ENCODE peak calls at places on chromosomes 13 and 19, in five cellular contexts. One of them, this sample, is unnamed.

GRCh38 chr19:58407658-58408151 is 744 bp upstream of the ZNF584 start:
- DNase-seq in H1: no peak
- DNase-seq in neuronal stem cell: no peak
- DNase-seq in H9: peak
- DNase-seq in trophoblast cell: no peak
- DNase-seq in this sample: peak

GRCh38 chr13:63435668-63436275 is 2020.1 kb upstream of the PCDH20 start:
- DNase-seq in H1: no peak
- DNase-seq in neuronal stem cell: no peak
- DNase-seq in H9: no peak
- DNase-seq in trophoblast cell: peak
- DNase-seq in this sample: peak

GRCh38 chr13:85261757-85262346 is 537.4 kb downstream of the SLITRK6 start:
- DNase-seq in H1: no peak
- DNase-seq in neuronal stem cell: no peak
- DNase-seq in H9: no peak
- DNase-seq in trophoblast cell: no peak
- DNase-seq in this sample: peak

GRCh38 chr13:105998233-105998550 is 537.3 kb downstream of the EFNB2 start:
- DNase-seq in H1: no peak
- DNase-seq in neuronal stem cell: no peak
- DNase-seq in H9: no peak
- DNase-seq in trophoblast cell: no peak
- DNase-seq in this sample: no peak

GRCh38 chr13:84439108-84439507 is 556.8 kb upstream of the SLITRK1 start:
- DNase-seq in H1: no peak
- DNase-seq in neuronal stem cell: no peak
- DNase-seq in H9: no peak
- DNase-seq in trophoblast cell: peak
- DNase-seq in this sample: no peak

GRCh38 chr13:114095486-114095885 is 36.9 kb downstream of the RASA3 start:
- DNase-seq in H1: no peak
- DNase-seq in neuronal stem cell: no peak
- DNase-seq in H9: no peak
- DNase-seq in trophoblast cell: no peak
- DNase-seq in this sample: no peak

GRCh38 chr13:40622761-40623160 is 43.7 kb downstream of the FOXO1 start:
- DNase-seq in H1: no peak
- DNase-seq in neuronal stem cell: no peak
- DNase-seq in H9: no peak
- DNase-seq in trophoblast cell: peak
- DNase-seq in this sample: no peak

GRCh38 chr19:2428756-2429711 is 1.6 kb upstream of the TIMM13 start:
- DNase-seq in H1: no peak
- DNase-seq in neuronal stem cell: no peak
- DNase-seq in H9: peak
- DNase-seq in trophoblast cell: no peak
- DNase-seq in this sample: no peak

GRCh38 chr19:56142897-56143434 is 1.9 kb downstream of the ZNF444 start:
- DNase-seq in H1: no peak
- DNase-seq in neuronal stem cell: no peak
- DNase-seq in H9: no peak
- DNase-seq in trophoblast cell: peak
- DNase-seq in this sample: no peak

GRCh38 chr13:32150794-32151193 is 119.2 kb downstream of the FRY start:
- DNase-seq in H1: no peak
- DNase-seq in neuronal stem cell: no peak
- DNase-seq in H9: no peak
- DNase-seq in trophoblast cell: no peak
- DNase-seq in this sample: no peak

GRCh38 chr13:114057131-114058050 is 75.0 kb downstream of the RASA3 start:
- DNase-seq in H1: no peak
- DNase-seq in neuronal stem cell: no peak
- DNase-seq in H9: no peak
- DNase-seq in trophoblast cell: no peak
- DNase-seq in this sample: no peak

GRCh38 chr13:74529968-74530367 is 395.8 kb upstream of the KLF12 start:
- DNase-seq in H1: no peak
- DNase-seq in neuronal stem cell: no peak
- DNase-seq in H9: no peak
- DNase-seq in trophoblast cell: no peak
- DNase-seq in this sample: no peak

GRCh38 chr13:42409061-42409460 is 137.1 kb downstream of the AKAP11 start:
- DNase-seq in H1: no peak
- DNase-seq in neuronal stem cell: no peak
- DNase-seq in H9: peak
- DNase-seq in trophoblast cell: no peak
- DNase-seq in this sample: no peak

GRCh38 chr13:104326523-104326922 is 1260.3 kb upstream of the SLC10A2 start:
- DNase-seq in H1: no peak
- DNase-seq in neuronal stem cell: no peak
- DNase-seq in H9: no peak
- DNase-seq in trophoblast cell: no peak
- DNase-seq in this sample: no peak

GRCh38 chr19:13955662-13956364 is 3.5 kb downstream of the DCAF15 start:
- DNase-seq in H1: no peak
- DNase-seq in neuronal stem cell: no peak
- DNase-seq in H9: no peak
- DNase-seq in trophoblast cell: no peak
- DNase-seq in this sample: no peak

GRCh38 chr19:55341191-55342043 is 1.7 kb downstream of the KMT5C start:
- DNase-seq in H1: no peak
- DNase-seq in neuronal stem cell: peak
- DNase-seq in H9: peak
- DNase-seq in trophoblast cell: peak
- DNase-seq in this sample: peak

GRCh38 chr13:107907065-107907464 is 308.3 kb downstream of the LIG4 start:
- DNase-seq in H1: no peak
- DNase-seq in neuronal stem cell: no peak
- DNase-seq in H9: no peak
- DNase-seq in trophoblast cell: no peak
- DNase-seq in this sample: peak

GRCh38 chr19:10086032-10086903 is at the start of gene SHFL:
- DNase-seq in H1: no peak
- DNase-seq in neuronal stem cell: peak
- DNase-seq in H9: peak
- DNase-seq in trophoblast cell: peak
- DNase-seq in this sample: peak

GRCh38 chr13:55572408-55572807 is 1568.3 kb upstream of the PRR20A start:
- DNase-seq in H1: no peak
- DNase-seq in neuronal stem cell: no peak
- DNase-seq in H9: no peak
- DNase-seq in trophoblast cell: no peak
- DNase-seq in this sample: no peak

GRCh38 chr19:35716735-35716984 is 1.1 kb upstream of the KMT2B start:
- DNase-seq in H1: no peak
- DNase-seq in neuronal stem cell: no peak
- DNase-seq in H9: no peak
- DNase-seq in trophoblast cell: no peak
- DNase-seq in this sample: no peak

GRCh38 chr19:1856698-1857603 is 6.4 kb downstream of the KLF16 start:
- DNase-seq in H1: no peak
- DNase-seq in neuronal stem cell: no peak
- DNase-seq in H9: peak
- DNase-seq in trophoblast cell: peak
- DNase-seq in this sample: peak

GRCh38 chr13:92952161-92952560 is 274.4 kb upstream of the GPC6 start:
- DNase-seq in H1: no peak
- DNase-seq in neuronal stem cell: no peak
- DNase-seq in H9: no peak
- DNase-seq in trophoblast cell: no peak
- DNase-seq in this sample: no peak

DNA sequence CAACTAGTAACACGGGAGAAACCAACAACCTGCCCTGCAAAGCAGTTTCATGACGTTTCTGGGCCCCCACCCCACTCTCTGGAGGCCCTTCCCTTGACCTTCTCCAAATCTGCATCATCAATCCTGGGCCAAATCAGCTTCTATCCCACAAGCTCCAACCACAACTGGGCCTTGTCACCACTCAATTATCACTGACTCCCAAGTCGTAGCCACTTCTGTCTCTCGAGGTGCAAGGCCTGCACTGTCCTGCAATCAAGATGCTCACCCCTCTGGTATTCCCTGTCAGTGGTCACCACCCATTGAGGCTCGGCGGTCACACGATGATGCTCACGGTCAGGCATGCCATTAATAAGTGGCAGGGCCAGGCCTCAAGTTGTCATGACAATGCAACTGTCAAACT is 7.4 kb downstream of the ELAVL1 start:
- DNase-seq in H1: no peak
- DNase-seq in neuronal stem cell: no peak
- DNase-seq in H9: no peak
- DNase-seq in trophoblast cell: no peak
- DNase-seq in this sample: no peak
- H2BK12ac ChIP-seq in H1: no peak
- H2BK12ac ChIP-seq in neuronal stem cell: no peak
- H2BK12ac ChIP-seq in H9: no peak
- H2BK12ac ChIP-seq in trophoblast cell: no peak
- H2BK12ac ChIP-seq in this sample: no peak

GRCh38 chr13:77184455-77184854 is 142.4 kb downstream of the MYCBP2 start:
- DNase-seq in H1: no peak
- DNase-seq in neuronal stem cell: no peak
- DNase-seq in H9: no peak
- DNase-seq in trophoblast cell: peak
- DNase-seq in this sample: no peak

GRCh38 chr13:77177646-77178045 is 149.2 kb downstream of the MYCBP2 start:
- DNase-seq in H1: no peak
- DNase-seq in neuronal stem cell: no peak
- DNase-seq in H9: no peak
- DNase-seq in trophoblast cell: peak
- DNase-seq in this sample: no peak

GRCh38 chr13:77185721-77186120 is 141.2 kb downstream of the MYCBP2 start:
- DNase-seq in H1: no peak
- DNase-seq in neuronal stem cell: no peak
- DNase-seq in H9: no peak
- DNase-seq in trophoblast cell: peak
- DNase-seq in this sample: no peak

GRCh38 chr13:77176350-77176749 is 149.4 kb upstream of the FBXL3 start:
- DNase-seq in H1: no peak
- DNase-seq in neuronal stem cell: no peak
- DNase-seq in H9: no peak
- DNase-seq in trophoblast cell: peak
- DNase-seq in this sample: peak

DNA sequence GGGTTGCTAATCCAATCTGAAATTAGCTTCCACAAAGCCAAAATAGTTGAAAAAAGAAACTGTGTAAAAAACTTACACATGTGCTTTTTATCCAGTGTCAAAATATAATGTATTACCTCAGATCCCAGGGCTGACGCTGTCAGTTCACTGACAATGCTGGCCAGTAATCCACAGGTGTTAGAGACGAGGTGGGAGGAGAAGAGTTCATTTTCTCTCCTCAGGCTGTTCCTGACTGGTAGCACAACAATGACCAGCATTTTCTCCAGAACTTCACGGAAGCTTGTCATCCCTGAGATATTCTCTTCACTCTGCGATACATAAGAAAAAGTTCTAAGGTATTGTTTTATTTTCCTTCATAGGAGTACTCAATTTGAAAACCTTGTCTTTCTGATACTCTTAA is 146.9 kb downstream of the MYCBP2 start:
- DNase-seq in H1: no peak
- DNase-seq in neuronal stem cell: no peak
- DNase-seq in H9: no peak
- DNase-seq in trophoblast cell: peak
- DNase-seq in this sample: no peak
- H3K18ac ChIP-seq in H1: no peak
- H3K18ac ChIP-seq in neuronal stem cell: no peak
- H3K18ac ChIP-seq in H9: no peak
- H3K18ac ChIP-seq in trophoblast cell: no peak
- H3K18ac ChIP-seq in this sample: no peak

GRCh38 chr19:39152066-39152465 is 26.5 kb downstream of the PAK4 start:
- DNase-seq in H1: no peak
- DNase-seq in neuronal stem cell: no peak
- DNase-seq in H9: no peak
- DNase-seq in trophoblast cell: peak
- DNase-seq in this sample: no peak

GRCh38 chr19:39154626-39155100 is 29.1 kb downstream of the PAK4 start:
- DNase-seq in H1: no peak
- DNase-seq in neuronal stem cell: no peak
- DNase-seq in H9: peak
- DNase-seq in trophoblast cell: peak
- DNase-seq in this sample: no peak

GRCh38 chr19:39155741-39156140 is 30.2 kb downstream of the PAK4 start:
- DNase-seq in H1: no peak
- DNase-seq in neuronal stem cell: no peak
- DNase-seq in H9: no peak
- DNase-seq in trophoblast cell: no peak
- DNase-seq in this sample: no peak

GRCh38 chr19:39155114-39155700 is 29.6 kb downstream of the PAK4 start:
- DNase-seq in H1: no peak
- DNase-seq in neuronal stem cell: no peak
- DNase-seq in H9: no peak
- DNase-seq in trophoblast cell: peak
- DNase-seq in this sample: no peak

DNA sequence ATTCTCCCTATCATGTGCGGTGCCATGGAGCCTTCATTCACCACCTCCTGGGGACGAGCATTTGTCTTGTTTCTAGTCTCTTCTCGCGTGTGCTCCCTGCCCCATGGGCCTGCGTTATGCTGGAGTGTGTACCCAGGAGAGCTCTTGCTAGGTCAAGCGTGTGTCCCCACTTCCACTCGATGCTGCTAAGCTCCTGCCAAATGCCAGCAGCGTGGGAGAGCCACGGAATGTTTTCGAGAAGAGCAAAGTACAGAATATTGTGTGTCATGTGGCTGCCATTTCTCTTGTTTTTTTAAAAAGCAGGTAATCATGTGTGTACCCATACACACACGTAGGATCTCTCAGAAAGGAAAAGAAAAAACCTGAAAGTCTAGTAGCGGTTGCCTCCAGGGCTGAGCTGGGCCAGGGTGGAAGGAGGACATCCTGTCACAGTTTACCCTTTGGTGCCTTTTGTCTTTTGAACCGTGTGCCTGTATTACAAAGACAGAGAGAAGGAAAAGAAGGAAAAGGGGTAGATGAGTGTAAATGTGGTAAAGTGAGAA is 28.6 kb downstream of the PAK4 start:
- DNase-seq in H1: no peak
- DNase-seq in neuronal stem cell: no peak
- DNase-seq in H9: no peak
- DNase-seq in trophoblast cell: peak
- DNase-seq in this sample: no peak
- H2BK12ac ChIP-seq in H1: no peak
- H2BK12ac ChIP-seq in neuronal stem cell: no peak
- H2BK12ac ChIP-seq in H9: no peak
- H2BK12ac ChIP-seq in trophoblast cell: peak
- H2BK12ac ChIP-seq in this sample: no peak

GRCh38 chr19:7197760-7198696 is 96.2 kb downstream of the INSR start:
- DNase-seq in H1: peak
- DNase-seq in neuronal stem cell: peak
- DNase-seq in H9: peak
- DNase-seq in trophoblast cell: peak
- DNase-seq in this sample: peak

GRCh38 chr19:7199613-7200533 is 94.3 kb downstream of the INSR start:
- DNase-seq in H1: no peak
- DNase-seq in neuronal stem cell: no peak
- DNase-seq in H9: no peak
- DNase-seq in trophoblast cell: no peak
- DNase-seq in this sample: peak

GRCh38 chr19:7194566-7194965 is 99.6 kb downstream of the INSR start:
- DNase-seq in H1: no peak
- DNase-seq in neuronal stem cell: no peak
- DNase-seq in H9: no peak
- DNase-seq in trophoblast cell: no peak
- DNase-seq in this sample: no peak

GRCh38 chr19:7197169-7197759 is 97.0 kb downstream of the INSR start:
- DNase-seq in H1: peak
- DNase-seq in neuronal stem cell: peak
- DNase-seq in H9: peak
- DNase-seq in trophoblast cell: peak
- DNase-seq in this sample: peak

GRCh38 chr19:7196721-7197168 is 97.5 kb downstream of the INSR start:
- DNase-seq in H1: no peak
- DNase-seq in neuronal stem cell: no peak
- DNase-seq in H9: no peak
- DNase-seq in trophoblast cell: peak
- DNase-seq in this sample: no peak
- H3K18ac ChIP-seq in H1: no peak
- H3K18ac ChIP-seq in neuronal stem cell: peak
- H3K18ac ChIP-seq in H9: no peak
- H3K18ac ChIP-seq in trophoblast cell: peak
- H3K18ac ChIP-seq in this sample: peak

This sample was measured in mesenchymal stem cell.